ENCODE peak calls at places on chromosomes 1 and 21, in four cellular contexts. One of them, this sample, is unnamed.

GRCh38 chr21:35423694-35424093 is 374.6 kb upstream of the RUNX1 start:
- DNase-seq in neuronal stem cell: no peak
- DNase-seq in prostate gland: no peak
- DNase-seq in mammary epithelial cell: peak; percentile 44
- DNase-seq in this sample: peak; percentile 62

GRCh38 chr1:3676581-3677410 is 24.5 kb downstream of the TP73 start:
- DNase-seq in neuronal stem cell: no peak
- DNase-seq in prostate gland: no peak
- DNase-seq in mammary epithelial cell: no peak
- DNase-seq in this sample: no peak

GRCh38 chr21:15653710-15654109 is 76.1 kb upstream of the USP25 start:
- DNase-seq in prostate gland: no peak
- DNase-seq in neuronal stem cell: no peak
- DNase-seq in mammary epithelial cell: no peak
- DNase-seq in this sample: no peak

GRCh38 chr21:42059141-42059540 is 12.0 kb upstream of the UMODL1 start:
- DNase-seq in neuronal stem cell: no peak
- DNase-seq in mammary epithelial cell: no peak
- DNase-seq in prostate gland: no peak
- DNase-seq in this sample: no peak

GRCh38 chr1:41656088-41656487 is 171.6 kb upstream of the EDN2 start:
- DNase-seq in mammary epithelial cell: no peak
- DNase-seq in prostate gland: no peak
- DNase-seq in neuronal stem cell: no peak
- DNase-seq in this sample: no peak

GRCh38 chr1:51661081-51661518 is 44.2 kb downstream of the OSBPL9 start:
- DNase-seq in prostate gland: no peak
- DNase-seq in neuronal stem cell: no peak
- DNase-seq in mammary epithelial cell: peak; percentile 83
- DNase-seq in this sample: peak; percentile 97

GRCh38 chr1:75723989-75724471 is 479 bp upstream of the ACADM start:
- DNase-seq in mammary epithelial cell: peak; percentile 55
- DNase-seq in prostate gland: peak; percentile 70
- DNase-seq in neuronal stem cell: no peak
- DNase-seq in this sample: peak; percentile 84

GRCh38 chr1:157968503-157968902 is 24.9 kb upstream of the KIRREL1 start:
- DNase-seq in neuronal stem cell: no peak
- DNase-seq in mammary epithelial cell: peak; percentile 89
- DNase-seq in prostate gland: no peak
- DNase-seq in this sample: peak; percentile 61

GRCh38 chr21:29378814-29379213 is 80.1 kb downstream of the BACH1 start:
- DNase-seq in mammary epithelial cell: peak; percentile 6
- DNase-seq in neuronal stem cell: no peak
- DNase-seq in prostate gland: no peak
- DNase-seq in this sample: peak; percentile 40

GRCh38 chr1:1622578-1623094 is 7.3 kb downstream of the MIB2 start:
- DNase-seq in neuronal stem cell: no peak
- DNase-seq in mammary epithelial cell: no peak
- DNase-seq in prostate gland: no peak
- DNase-seq in this sample: no peak

GRCh38 chr1:58773406-58773840 is 10.4 kb downstream of the JUN start:
- DNase-seq in neuronal stem cell: no peak
- DNase-seq in prostate gland: peak; percentile 74
- DNase-seq in mammary epithelial cell: no peak
- DNase-seq in this sample: peak; percentile 89

GRCh38 chr1:94980049-94980908 is 53.4 kb upstream of the CNN3 start:
- DNase-seq in mammary epithelial cell: no peak
- DNase-seq in neuronal stem cell: no peak
- DNase-seq in prostate gland: no peak
- DNase-seq in this sample: peak; percentile 73

GRCh38 chr1:181097242-181097641 is 8.7 kb downstream of the IER5 start:
- DNase-seq in neuronal stem cell: no peak
- DNase-seq in mammary epithelial cell: no peak
- DNase-seq in prostate gland: no peak
- DNase-seq in this sample: no peak

GRCh38 chr1:99648107-99648506 is 2.2 kb downstream of the PALMD start:
- DNase-seq in prostate gland: peak; percentile 60
- DNase-seq in neuronal stem cell: no peak
- DNase-seq in mammary epithelial cell: peak; percentile 81
- DNase-seq in this sample: no peak

GRCh38 chr1:90616395-90616794 is 100.7 kb downstream of the BARHL2 start:
- DNase-seq in prostate gland: no peak
- DNase-seq in neuronal stem cell: no peak
- DNase-seq in mammary epithelial cell: peak; percentile 14
- DNase-seq in this sample: peak; percentile 7

GRCh38 chr1:19463204-19463803 is 22.0 kb downstream of the CAPZB start:
- DNase-seq in prostate gland: no peak
- DNase-seq in neuronal stem cell: no peak
- DNase-seq in mammary epithelial cell: no peak
- DNase-seq in this sample: no peak

GRCh38 chr1:89800718-89801117 is 20.1 kb upstream of the LRRC8D start:
- DNase-seq in prostate gland: no peak
- DNase-seq in mammary epithelial cell: no peak
- DNase-seq in neuronal stem cell: no peak
- DNase-seq in this sample: no peak

GRCh38 chr1:214414691-214415090 is 133.7 kb downstream of the SMYD2 start:
- DNase-seq in neuronal stem cell: no peak
- DNase-seq in mammary epithelial cell: no peak
- DNase-seq in prostate gland: no peak
- DNase-seq in this sample: no peak

GRCh38 chr1:64242895-64243756 is 39.7 kb downstream of the UBE2U start:
- DNase-seq in prostate gland: no peak
- DNase-seq in neuronal stem cell: no peak
- DNase-seq in mammary epithelial cell: peak; percentile 31
- DNase-seq in this sample: peak; percentile 79

GRCh38 chr1:230067871-230068814 is 1.1 kb downstream of the GALNT2 start:
- DNase-seq in neuronal stem cell: peak; percentile 45
- DNase-seq in mammary epithelial cell: peak; percentile 36
- DNase-seq in prostate gland: peak; percentile 17
- DNase-seq in this sample: peak; percentile 39

GRCh38 chr1:38788937-38789336 is 70.6 kb downstream of the RRAGC start:
- DNase-seq in neuronal stem cell: no peak
- DNase-seq in prostate gland: no peak
- DNase-seq in mammary epithelial cell: no peak
- DNase-seq in this sample: no peak

GRCh38 chr1:67257173-67257535 is 50.5 kb upstream of the IL12RB2 start:
- DNase-seq in mammary epithelial cell: no peak
- DNase-seq in neuronal stem cell: no peak
- DNase-seq in prostate gland: no peak
- DNase-seq in this sample: no peak

GRCh38 chr1:38142606-38143005 is 96.0 kb upstream of the POU3F1 start:
- DNase-seq in neuronal stem cell: no peak
- DNase-seq in prostate gland: no peak
- DNase-seq in mammary epithelial cell: no peak
- DNase-seq in this sample: no peak

GRCh38 chr1:109782514-109782913 is 18.8 kb upstream of the EPS8L3 start:
- DNase-seq in mammary epithelial cell: no peak
- DNase-seq in prostate gland: no peak
- DNase-seq in neuronal stem cell: no peak
- DNase-seq in this sample: no peak

GRCh38 chr1:77085109-77085508 is 134.1 kb downstream of the PIGK start:
- DNase-seq in neuronal stem cell: no peak
- DNase-seq in prostate gland: no peak
- DNase-seq in mammary epithelial cell: no peak
- DNase-seq in this sample: no peak

GRCh38 chr1:11767932-11768704 is 6.1 kb downstream of the C1orf167 start:
- DNase-seq in mammary epithelial cell: no peak
- DNase-seq in neuronal stem cell: no peak
- DNase-seq in prostate gland: no peak
- DNase-seq in this sample: no peak

GRCh38 chr1:11766429-11766776 is 4.4 kb downstream of the C1orf167 start:
- DNase-seq in prostate gland: no peak
- DNase-seq in mammary epithelial cell: no peak
- DNase-seq in neuronal stem cell: no peak
- DNase-seq in this sample: no peak

GRCh38 chr1:11764519-11764918 is 2.5 kb downstream of the C1orf167 start:
- DNase-seq in prostate gland: no peak
- DNase-seq in neuronal stem cell: no peak
- DNase-seq in mammary epithelial cell: no peak
- DNase-seq in this sample: no peak

GRCh38 chr1:11768821-11769220 is 6.8 kb downstream of the C1orf167 start:
- DNase-seq in neuronal stem cell: no peak
- DNase-seq in mammary epithelial cell: no peak
- DNase-seq in prostate gland: no peak
- DNase-seq in this sample: no peak

DNA sequence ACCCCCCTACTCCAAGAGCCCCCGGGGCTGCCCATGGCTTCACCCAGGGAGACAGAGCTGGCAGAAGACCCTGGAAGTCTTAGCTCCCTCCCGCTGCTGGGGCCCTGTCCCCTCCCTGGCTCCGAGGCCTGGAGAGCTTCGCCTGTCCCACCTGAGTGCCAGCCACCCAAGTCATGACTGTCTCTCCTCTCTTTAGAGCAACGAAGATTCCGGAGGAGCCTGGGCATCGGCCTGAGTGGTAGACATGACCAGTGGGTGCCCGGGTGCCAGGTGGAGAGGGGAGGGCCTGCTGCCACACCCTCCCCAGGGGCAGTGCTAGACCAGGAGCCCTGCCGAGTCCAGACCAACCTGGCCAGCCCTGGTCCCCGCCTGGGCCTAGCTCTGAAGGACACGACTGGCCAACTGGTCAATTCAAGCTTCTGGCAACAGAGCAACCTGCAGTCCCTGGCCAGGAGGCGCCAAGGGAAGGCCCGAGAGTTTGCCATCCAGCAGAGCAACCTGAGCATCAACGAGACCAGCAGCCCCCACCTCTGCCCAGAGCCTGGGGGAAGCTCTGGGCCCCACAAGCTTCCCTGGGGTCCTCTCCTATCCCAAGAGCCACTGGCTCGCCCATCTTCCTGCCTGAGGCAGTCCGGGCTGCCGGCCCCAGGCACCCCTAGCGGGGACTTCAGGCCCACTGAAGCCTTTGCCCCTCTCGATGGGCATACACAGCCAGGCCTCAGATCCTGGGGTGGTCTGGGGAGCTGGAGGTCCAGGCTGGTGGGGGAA is 3.9 kb downstream of the C1orf167 start:
- DNase-seq in neuronal stem cell: no peak
- DNase-seq in prostate gland: no peak
- DNase-seq in mammary epithelial cell: no peak
- DNase-seq in this sample: no peak
- H3K4me3 ChIP-seq in neuronal stem cell: no peak overlapping the region
- H3K4me3 ChIP-seq in prostate gland: no peak overlapping the region
- H3K4me3 ChIP-seq in mammary epithelial cell: no peak overlapping the region
- H3K4me3 ChIP-seq in this sample: no peak overlapping the region

GRCh38 chr1:239457491-239458488 is 71.4 kb downstream of the CHRM3 start:
- DNase-seq in neuronal stem cell: no peak
- DNase-seq in prostate gland: no peak
- DNase-seq in mammary epithelial cell: no peak
- DNase-seq in this sample: no peak

GRCh38 chr1:239456788-239457187 is 70.4 kb downstream of the CHRM3 start:
- DNase-seq in mammary epithelial cell: peak; percentile 6
- DNase-seq in prostate gland: no peak
- DNase-seq in neuronal stem cell: no peak
- DNase-seq in this sample: no peak

GRCh38 chr1:239455743-239456142 is 69.4 kb downstream of the CHRM3 start:
- DNase-seq in mammary epithelial cell: no peak
- DNase-seq in neuronal stem cell: no peak
- DNase-seq in prostate gland: no peak
- DNase-seq in this sample: no peak
- H3K4me3 ChIP-seq in mammary epithelial cell: no peak overlapping the region
- H3K4me3 ChIP-seq in neuronal stem cell: no peak overlapping the region
- H3K4me3 ChIP-seq in prostate gland: no peak overlapping the region
- H3K4me3 ChIP-seq in this sample: no peak overlapping the region

DNA sequence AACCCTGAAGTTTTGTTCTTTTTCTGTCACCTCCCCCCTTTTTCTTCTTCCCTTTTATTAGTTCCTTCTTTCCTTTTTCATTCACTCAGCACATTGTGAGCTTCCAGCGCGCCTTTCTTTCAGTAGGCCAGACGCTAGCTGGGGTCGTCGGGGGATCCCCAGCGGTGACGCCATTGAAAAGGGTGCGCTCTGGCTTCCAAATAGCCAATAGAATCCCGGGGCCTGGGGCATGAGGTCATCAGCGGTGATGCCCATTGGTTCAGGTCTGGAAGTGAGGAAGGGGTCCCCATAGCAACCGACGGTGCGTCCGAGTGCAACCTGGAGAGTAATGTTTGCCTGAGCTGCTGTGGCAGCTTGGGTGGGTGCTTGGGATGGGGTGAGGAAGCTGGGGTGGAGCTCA is 6.9 kb upstream of the EFNA3 start:
- DNase-seq in neuronal stem cell: peak; percentile 76
- DNase-seq in mammary epithelial cell: no peak
- DNase-seq in prostate gland: no peak
- DNase-seq in this sample: no peak
- H3K4me3 ChIP-seq in neuronal stem cell: no peak overlapping the region
- H3K4me3 ChIP-seq in mammary epithelial cell: no peak overlapping the region
- H3K4me3 ChIP-seq in prostate gland: no peak overlapping the region
- H3K4me3 ChIP-seq in this sample: no peak overlapping the region

GRCh38 chr1:70495370-70495769 is 84.3 kb downstream of the CTH start:
- DNase-seq in prostate gland: no peak
- DNase-seq in neuronal stem cell: no peak
- DNase-seq in mammary epithelial cell: no peak
- DNase-seq in this sample: no peak

GRCh38 chr1:70496181-70496580 is 85.1 kb downstream of the CTH start:
- DNase-seq in prostate gland: no peak
- DNase-seq in mammary epithelial cell: no peak
- DNase-seq in neuronal stem cell: no peak
- DNase-seq in this sample: no peak

GRCh38 chr1:70499695-70500094 is 88.6 kb downstream of the CTH start:
- DNase-seq in mammary epithelial cell: peak; percentile 38
- DNase-seq in neuronal stem cell: no peak
- DNase-seq in prostate gland: no peak
- DNase-seq in this sample: no peak

GRCh38 chr1:70497152-70497551 is 86.1 kb downstream of the CTH start:
- DNase-seq in prostate gland: no peak
- DNase-seq in neuronal stem cell: no peak
- DNase-seq in mammary epithelial cell: no peak
- DNase-seq in this sample: no peak
- H3K4me3 ChIP-seq in prostate gland: no peak overlapping the region
- H3K4me3 ChIP-seq in neuronal stem cell: no peak overlapping the region
- H3K4me3 ChIP-seq in mammary epithelial cell: no peak overlapping the region
- H3K4me3 ChIP-seq in this sample: no peak overlapping the region